ENCODE peak calls at places on chromosomes 13 and 19, in five cellular contexts. One of them, this sample, is unnamed. For H3K36me3, the result is how much of the 10 kb centered on the place peaks cover.

GRCh38 chr19:1289395-1290244 is 3.9 kb downstream of the EFNA2 start:
- DNase-seq in psoas muscle: no peak
- DNase-seq in left ventricle myocardium inferior: no peak
- DNase-seq in thoracic aorta: no peak
- DNase-seq in endodermal cell: no peak
- DNase-seq in this sample: no peak

GRCh38 chr19:4732680-4733114 is 9.1 kb upstream of the DPP9 start:
- DNase-seq in thoracic aorta: no peak
- DNase-seq in psoas muscle: no peak
- DNase-seq in endodermal cell: peak
- DNase-seq in left ventricle myocardium inferior: peak
- DNase-seq in this sample: peak

GRCh38 chr13:18212873-18213272 is 968.8 kb downstream of the TUBA3C start:
- DNase-seq in thoracic aorta: peak
- DNase-seq in endodermal cell: no peak
- DNase-seq in psoas muscle: no peak
- DNase-seq in left ventricle myocardium inferior: no peak
- DNase-seq in this sample: peak

GRCh38 chr13:97254809-97255208 is 32.7 kb downstream of the MBNL2 start:
- DNase-seq in left ventricle myocardium inferior: no peak
- DNase-seq in psoas muscle: no peak
- DNase-seq in thoracic aorta: no peak
- DNase-seq in endodermal cell: no peak
- DNase-seq in this sample: no peak

GRCh38 chr19:24052811-24053210 is 34.2 kb upstream of the ZNF254 start:
- DNase-seq in endodermal cell: no peak
- DNase-seq in psoas muscle: no peak
- DNase-seq in left ventricle myocardium inferior: no peak
- DNase-seq in thoracic aorta: no peak
- DNase-seq in this sample: no peak

GRCh38 chr19:12956446-12957388 is at the start of gene GADD45GIP1:
- DNase-seq in psoas muscle: peak
- DNase-seq in left ventricle myocardium inferior: peak
- DNase-seq in endodermal cell: peak
- DNase-seq in thoracic aorta: no peak
- DNase-seq in this sample: peak

GRCh38 chr13:86974995-86975328 is 696.2 kb upstream of the SLITRK5 start:
- DNase-seq in endodermal cell: no peak
- DNase-seq in left ventricle myocardium inferior: no peak
- DNase-seq in thoracic aorta: no peak
- DNase-seq in psoas muscle: no peak
- DNase-seq in this sample: no peak

GRCh38 chr19:9792191-9793050 is 23.9 kb upstream of the ZNF846 start:
- DNase-seq in left ventricle myocardium inferior: peak
- DNase-seq in psoas muscle: peak
- DNase-seq in endodermal cell: peak
- DNase-seq in thoracic aorta: peak
- DNase-seq in this sample: peak

GRCh38 chr19:16033721-16034120 is 42.6 kb upstream of the TPM4 start:
- DNase-seq in thoracic aorta: no peak
- DNase-seq in psoas muscle: no peak
- DNase-seq in left ventricle myocardium inferior: no peak
- DNase-seq in endodermal cell: no peak
- DNase-seq in this sample: no peak

GRCh38 chr13:22012676-22013075 is 341.8 kb downstream of the FGF9 start:
- DNase-seq in left ventricle myocardium inferior: no peak
- DNase-seq in thoracic aorta: no peak
- DNase-seq in psoas muscle: no peak
- DNase-seq in endodermal cell: no peak
- DNase-seq in this sample: no peak

GRCh38 chr19:2332341-2333026 is 4.0 kb downstream of the SPPL2B start:
- DNase-seq in endodermal cell: no peak
- DNase-seq in left ventricle myocardium inferior: peak
- DNase-seq in psoas muscle: no peak
- DNase-seq in thoracic aorta: no peak
- DNase-seq in this sample: no peak

GRCh38 chr13:42777476-42777875 is 3.9 kb upstream of the FAM216B start:
- DNase-seq in psoas muscle: no peak
- DNase-seq in endodermal cell: no peak
- DNase-seq in left ventricle myocardium inferior: no peak
- DNase-seq in thoracic aorta: no peak
- DNase-seq in this sample: no peak

GRCh38 chr13:97211986-97212385 is 10.1 kb upstream of the MBNL2 start:
- DNase-seq in psoas muscle: no peak
- DNase-seq in endodermal cell: no peak
- DNase-seq in thoracic aorta: no peak
- DNase-seq in left ventricle myocardium inferior: no peak
- DNase-seq in this sample: no peak

GRCh38 chr19:45774765-45775164 is 5.7 kb upstream of the SIX5 start:
- DNase-seq in endodermal cell: peak
- DNase-seq in psoas muscle: no peak
- DNase-seq in left ventricle myocardium inferior: no peak
- DNase-seq in thoracic aorta: no peak
- DNase-seq in this sample: no peak

GRCh38 chr13:28349371-28349770 is 145.6 kb downstream of the FLT1 start:
- DNase-seq in psoas muscle: no peak
- DNase-seq in thoracic aorta: no peak
- DNase-seq in endodermal cell: no peak
- DNase-seq in left ventricle myocardium inferior: no peak
- DNase-seq in this sample: no peak

GRCh38 chr13:63435668-63436275 is 2020.1 kb upstream of the PCDH20 start:
- DNase-seq in thoracic aorta: no peak
- DNase-seq in endodermal cell: no peak
- DNase-seq in psoas muscle: no peak
- DNase-seq in left ventricle myocardium inferior: no peak
- DNase-seq in this sample: no peak

GRCh38 chr13:79647518-79647917 is 166.6 kb downstream of the NDFIP2 start:
- DNase-seq in psoas muscle: no peak
- DNase-seq in thoracic aorta: no peak
- DNase-seq in left ventricle myocardium inferior: no peak
- DNase-seq in endodermal cell: no peak
- DNase-seq in this sample: peak

GRCh38 chr19:2479556-2480194 is 3.7 kb downstream of the GADD45B start:
- DNase-seq in endodermal cell: no peak
- DNase-seq in left ventricle myocardium inferior: no peak
- DNase-seq in thoracic aorta: no peak
- DNase-seq in psoas muscle: no peak
- DNase-seq in this sample: no peak

GRCh38 chr13:60398438-60398891 is 1.4 kb downstream of the TDRD3 start:
- DNase-seq in endodermal cell: no peak
- DNase-seq in left ventricle myocardium inferior: no peak
- DNase-seq in psoas muscle: no peak
- DNase-seq in thoracic aorta: no peak
- DNase-seq in this sample: no peak

GRCh38 chr13:70668293-70668692 is 560.0 kb upstream of the KLHL1 start:
- DNase-seq in endodermal cell: peak
- DNase-seq in psoas muscle: no peak
- DNase-seq in thoracic aorta: no peak
- DNase-seq in left ventricle myocardium inferior: no peak
- DNase-seq in this sample: no peak

GRCh38 chr19:4807188-4807587 is 15.7 kb downstream of the FEM1A start:
- DNase-seq in endodermal cell: no peak
- DNase-seq in left ventricle myocardium inferior: no peak
- DNase-seq in thoracic aorta: no peak
- DNase-seq in psoas muscle: peak
- DNase-seq in this sample: no peak

GRCh38 chr19:3521104-3521445 is 15.0 kb downstream of the FZR1 start:
- DNase-seq in endodermal cell: no peak
- DNase-seq in psoas muscle: no peak
- DNase-seq in left ventricle myocardium inferior: no peak
- DNase-seq in thoracic aorta: no peak
- DNase-seq in this sample: no peak

GRCh38 chr13:89066868-89067466 is 1395.8 kb downstream of the SLITRK5 start:
- DNase-seq in endodermal cell: peak
- DNase-seq in left ventricle myocardium inferior: no peak
- DNase-seq in psoas muscle: no peak
- DNase-seq in thoracic aorta: no peak
- DNase-seq in this sample: peak

GRCh38 chr13:94632227-94632980 is 30.7 kb downstream of the GPR180 start:
- DNase-seq in endodermal cell: no peak
- DNase-seq in thoracic aorta: no peak
- DNase-seq in psoas muscle: no peak
- DNase-seq in left ventricle myocardium inferior: no peak
- DNase-seq in this sample: no peak

GRCh38 chr19:16342002-16342715 is 17.5 kb downstream of the KLF2 start:
- DNase-seq in endodermal cell: no peak
- DNase-seq in thoracic aorta: no peak
- DNase-seq in left ventricle myocardium inferior: peak
- DNase-seq in psoas muscle: peak
- DNase-seq in this sample: peak

GRCh38 chr19:46372901-46373572 is 26.1 kb downstream of the PPP5C start:
- DNase-seq in left ventricle myocardium inferior: no peak
- DNase-seq in thoracic aorta: no peak
- DNase-seq in endodermal cell: peak
- DNase-seq in psoas muscle: no peak
- DNase-seq in this sample: no peak

GRCh38 chr19:1907563-1908363 is 2.6 kb downstream of the ADAT3 start:
- DNase-seq in psoas muscle: no peak
- DNase-seq in left ventricle myocardium inferior: no peak
- DNase-seq in endodermal cell: peak
- DNase-seq in thoracic aorta: no peak
- DNase-seq in this sample: no peak

DNA sequence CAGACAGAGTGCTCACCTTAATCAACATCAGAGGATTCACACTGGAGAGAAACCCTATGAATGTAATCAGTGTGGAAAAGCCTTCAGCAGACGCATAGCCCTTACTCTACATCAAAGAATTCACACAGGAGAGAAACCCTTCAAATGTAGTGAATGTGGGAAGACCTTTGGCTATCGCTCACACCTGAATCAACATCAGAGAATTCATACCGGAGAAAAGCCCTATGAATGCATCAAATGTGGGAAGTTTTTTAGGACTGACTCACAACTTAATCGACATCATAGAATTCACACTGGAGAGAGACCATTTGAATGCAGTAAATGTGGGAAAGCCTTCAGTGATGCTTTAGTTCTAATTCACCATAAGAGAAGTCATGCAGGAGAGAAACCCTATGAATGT is 18.3 kb downstream of the ZNF527 start:
- DNase-seq in psoas muscle: no peak
- DNase-seq in endodermal cell: no peak
- DNase-seq in left ventricle myocardium inferior: no peak
- DNase-seq in thoracic aorta: no peak
- DNase-seq in this sample: no peak
- H3K36me3 ChIP-seq in psoas muscle: under half
- H3K36me3 ChIP-seq in endodermal cell: half or more
- H3K36me3 ChIP-seq in left ventricle myocardium inferior: half or more
- H3K36me3 ChIP-seq in thoracic aorta: half or more
- H3K36me3 ChIP-seq in this sample: under half

GRCh38 chr19:33805313-33805712 is 8.6 kb downstream of the KCTD15 start:
- DNase-seq in endodermal cell: no peak
- DNase-seq in thoracic aorta: no peak
- DNase-seq in left ventricle myocardium inferior: no peak
- DNase-seq in psoas muscle: no peak
- DNase-seq in this sample: no peak
- H3K27ac ChIP-seq in endodermal cell: no peak
- H3K27ac ChIP-seq in thoracic aorta: no peak
- H3K27ac ChIP-seq in left ventricle myocardium inferior: no peak
- H3K27ac ChIP-seq in psoas muscle: no peak
- H3K27ac ChIP-seq in this sample: no peak

GRCh38 chr13:30256713-30257432 is 50.5 kb downstream of the KATNAL1 start:
- DNase-seq in thoracic aorta: no peak
- DNase-seq in left ventricle myocardium inferior: no peak
- DNase-seq in psoas muscle: no peak
- DNase-seq in endodermal cell: no peak
- DNase-seq in this sample: no peak

GRCh38 chr13:30257433-30258099 is 49.8 kb downstream of the KATNAL1 start:
- DNase-seq in endodermal cell: peak
- DNase-seq in psoas muscle: no peak
- DNase-seq in thoracic aorta: no peak
- DNase-seq in left ventricle myocardium inferior: no peak
- DNase-seq in this sample: no peak

GRCh38 chr13:30253830-30254229 is 53.5 kb downstream of the KATNAL1 start:
- DNase-seq in thoracic aorta: no peak
- DNase-seq in left ventricle myocardium inferior: no peak
- DNase-seq in psoas muscle: no peak
- DNase-seq in endodermal cell: no peak
- DNase-seq in this sample: no peak

GRCh38 chr13:30255696-30256095 is 51.7 kb downstream of the KATNAL1 start:
- DNase-seq in endodermal cell: no peak
- DNase-seq in thoracic aorta: no peak
- DNase-seq in left ventricle myocardium inferior: no peak
- DNase-seq in psoas muscle: no peak
- DNase-seq in this sample: no peak
- TF ChIP-seq CTCF in endodermal cell: no peak
- TF ChIP-seq CTCF in thoracic aorta: peak
- TF ChIP-seq CTCF in left ventricle myocardium inferior: peak
- TF ChIP-seq CTCF in psoas muscle: peak
- TF ChIP-seq CTCF in this sample: peak

DNA sequence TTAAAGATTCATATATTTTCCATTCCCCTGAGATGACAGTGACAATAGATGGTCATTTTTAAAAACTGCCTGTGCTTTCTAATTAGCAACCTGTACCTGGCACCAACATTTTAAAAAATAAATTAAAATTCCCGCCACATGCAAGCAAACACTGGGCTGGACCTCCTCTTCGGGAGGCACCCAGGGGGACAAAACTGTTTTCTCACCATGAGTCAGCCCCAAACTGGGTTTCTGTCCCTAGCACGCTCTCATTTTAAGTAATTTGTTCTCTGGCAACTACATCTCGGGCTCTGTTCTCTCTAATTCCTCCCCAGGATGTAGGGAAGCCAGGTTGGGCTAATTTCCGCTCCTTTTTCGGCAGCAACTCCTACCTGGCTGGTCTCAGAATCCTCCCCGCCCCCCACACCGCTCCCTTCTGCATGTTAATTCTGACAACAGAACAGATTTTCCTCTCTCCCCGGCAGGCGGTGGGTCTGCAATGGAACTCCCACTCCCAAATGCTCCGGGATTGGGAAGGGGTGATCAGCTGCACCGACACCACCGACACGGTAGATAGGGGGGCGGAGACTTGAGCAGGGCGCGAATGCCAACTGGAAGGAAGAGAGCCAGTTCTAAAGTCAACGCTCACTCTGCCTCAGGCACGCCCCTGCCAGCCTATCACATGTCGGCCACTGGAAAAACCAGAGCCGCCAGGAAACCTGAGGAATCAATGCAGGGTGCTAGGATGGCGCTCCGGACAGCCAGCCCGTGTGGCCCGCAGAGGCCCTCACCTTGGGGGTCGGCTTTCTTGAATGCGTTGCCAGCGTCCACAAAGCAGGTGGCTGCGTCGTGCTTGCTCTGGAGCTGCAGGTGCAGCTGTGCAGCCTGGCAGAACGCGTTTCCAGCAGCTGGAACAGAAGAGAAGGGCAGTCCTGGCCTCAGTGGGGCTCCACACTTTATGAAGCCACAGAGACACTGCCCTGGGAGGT is 14.7 kb downstream of the NAPA start:
- DNase-seq in left ventricle myocardium inferior: no peak
- DNase-seq in psoas muscle: no peak
- DNase-seq in endodermal cell: peak
- DNase-seq in thoracic aorta: no peak
- DNase-seq in this sample: peak
- H3K36me3 ChIP-seq in left ventricle myocardium inferior: half or more
- H3K36me3 ChIP-seq in psoas muscle: under half
- H3K36me3 ChIP-seq in endodermal cell: under half
- H3K36me3 ChIP-seq in thoracic aorta: half or more
- H3K36me3 ChIP-seq in this sample: under half

This sample was measured in prostate gland.